ENCODE peak calls at places on chromosomes 16 and 17, in seven cellular contexts. G, T, I, U, C, Z and W are unnamed samples. For H3K4me1, the result is how much of the 10 kb centered on the place peaks cover.

GRCh38 chr17:76556759-76557367 is 17.0 kb downstream of the PRCD start:
- DNase-seq in T (peak), C (peak), Z (peak), U (peak), G (no peak), I (no peak), W (no peak)

GRCh38 chr16:66511615-66512500 is 38.1 kb downstream of the TK2 start:
- DNase-seq in U (peak), C (no peak), I (no peak), Z (peak), T (peak), G (no peak), W (no peak)

GRCh38 chr17:64218066-64218465 is 45.0 kb downstream of the TEX2 start:
- DNase-seq in I (no peak), U (no peak), G (no peak), Z (no peak), C (no peak), T (peak), W (no peak)

GRCh38 chr16:29663020-29663828 is at the start of gene SPN:
- DNase-seq in C (peak), Z (no peak), I (no peak), U (no peak), T (no peak), G (peak), W (peak)

GRCh38 chr17:19448341-19449268 is 37.6 kb downstream of the RNF112 start:
- DNase-seq in T (no peak), Z (peak), I (no peak), G (no peak), U (no peak), C (no peak), W (no peak)

GRCh38 chr17:48647103-48647963 is 21.2 kb upstream of the HOXB9 start:
- DNase-seq in Z (no peak), I (no peak), U (no peak), T (no peak), G (peak), C (no peak), W (no peak)

GRCh38 chr17:725746-726145 is 6.7 kb upstream of the TLCD3A start:
- DNase-seq in T (no peak), Z (no peak), C (no peak), G (no peak), U (no peak), I (no peak), W (no peak)

GRCh38 chr17:18182190-18182977 is 1.2 kb upstream of the ALKBH5 start:
- DNase-seq in I (no peak), C (no peak), G (peak), U (peak), T (peak), Z (no peak), W (no peak)

GRCh38 chr16:30922420-30922959 is 882 bp upstream of the FBXL19 start:
- DNase-seq in C (peak), Z (peak), G (peak), I (peak), U (peak), T (peak), W (peak)

GRCh38 chr16:30923554-30924085 is at the start of gene FBXL19:
- DNase-seq in T (no peak), I (no peak), G (peak), C (no peak), Z (no peak), U (no peak), W (peak)

GRCh38 chr16:30922960-30923535 is 324 bp upstream of the FBXL19 start:
- DNase-seq in U (peak), Z (peak), T (peak), I (peak), G (peak), C (peak), W (peak)

GRCh38 chr16:30921748-30922419 is 1.5 kb upstream of the FBXL19 start:
- DNase-seq in T (peak), Z (peak), U (peak), I (peak), G (peak), C (peak), W (peak)

GRCh38 chr16:30921459-30921747 is 2.0 kb upstream of the FBXL19 start:
- DNase-seq in U (no peak), Z (no peak), T (no peak), I (no peak), C (no peak), G (no peak), W (no peak)
- H3K4me3 ChIP-seq in U (peak), Z (peak), T (no peak), I (peak), C (peak), G (no peak), W (peak)

DNA sequence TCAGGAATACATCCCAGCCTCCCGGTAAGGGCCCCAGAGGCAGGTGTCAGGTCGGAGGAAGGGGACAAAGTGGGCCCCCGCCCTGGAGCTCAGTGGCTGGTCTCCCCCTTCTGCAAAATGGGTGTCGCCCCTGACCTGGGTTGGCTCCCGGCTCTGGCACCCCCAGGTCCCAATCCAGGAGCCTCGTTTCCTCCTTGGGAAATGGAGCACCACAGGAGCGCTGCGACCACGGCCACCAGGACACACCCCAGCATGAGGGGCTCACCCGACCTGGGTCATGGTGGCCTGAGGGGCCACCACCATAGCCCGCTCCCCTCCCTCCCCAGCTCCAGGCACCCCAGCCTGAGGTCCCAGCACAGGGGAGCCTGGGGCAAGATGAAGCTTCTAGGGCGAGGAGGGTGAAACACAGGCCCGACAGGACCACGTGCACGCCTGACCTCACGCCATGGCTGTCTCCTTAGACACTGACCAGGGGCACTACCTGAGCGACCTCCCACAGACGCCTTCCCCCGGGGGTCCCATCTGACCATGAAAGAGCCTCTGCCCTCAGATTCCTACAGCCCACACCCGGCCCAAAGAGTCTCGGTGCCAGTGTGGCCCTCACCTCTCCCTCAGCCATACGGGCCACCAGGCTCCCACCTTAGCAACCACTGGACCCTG is 11.8 kb downstream of the BCAR1 start:
- DNase-seq in I (no peak), U (no peak), C (no peak), Z (no peak), T (no peak), G (peak), W (no peak)
- H3K4me1 ChIP-seq in I (half or more), U (under half), C (under half), Z (half or more), T (under half), G (under half), W (half or more)

GRCh38 chr16:87953308-87954208 is 2.3 kb downstream of the BANP start:
- DNase-seq in T (no peak), C (no peak), I (no peak), U (no peak), G (no peak), Z (peak), W (no peak)
- H3K4me3 ChIP-seq in T (no peak), C (no peak), I (no peak), U (no peak), G (no peak), Z (no peak), W (no peak)

DNA sequence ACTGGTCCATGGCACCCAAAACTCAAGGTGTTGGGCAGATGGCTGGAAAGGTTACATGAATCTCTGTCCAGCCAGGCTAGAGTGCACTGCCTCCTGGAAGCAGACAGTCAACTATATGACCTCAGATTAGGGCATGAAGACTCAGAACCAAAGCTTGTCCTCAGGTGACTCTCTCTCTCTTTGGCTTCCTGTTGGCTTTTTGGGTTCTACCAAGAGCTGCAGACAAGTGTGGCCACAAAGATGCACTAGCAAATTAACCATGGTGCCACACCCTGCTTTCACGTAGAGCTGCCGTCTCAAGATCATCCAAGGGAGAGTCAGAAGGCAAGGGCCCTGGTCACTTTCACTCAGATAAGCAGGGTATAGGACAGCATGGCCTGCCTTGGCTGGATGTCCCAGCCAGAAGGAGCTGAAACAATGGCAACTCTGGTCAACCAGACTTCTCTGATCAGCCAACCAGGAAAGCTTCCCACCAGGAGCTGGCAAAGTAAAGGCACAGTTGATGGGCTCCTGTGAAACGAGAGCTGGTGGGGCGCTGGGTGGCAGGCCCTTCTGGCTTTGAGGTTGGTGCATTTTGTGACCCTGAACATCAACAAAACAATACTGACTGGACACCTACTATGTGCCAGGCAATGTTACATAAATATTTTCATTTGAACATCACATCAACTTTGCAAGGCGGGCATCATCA is 31.9 kb downstream of the CUEDC1 start:
- DNase-seq in U (no peak), I (no peak), T (no peak), Z (no peak), C (no peak), G (no peak), W (no peak)
- H3K4me1 ChIP-seq in U (under half), I (under half), T (half or more), Z (under half), C (under half), G (under half), W (under half)

DNA sequence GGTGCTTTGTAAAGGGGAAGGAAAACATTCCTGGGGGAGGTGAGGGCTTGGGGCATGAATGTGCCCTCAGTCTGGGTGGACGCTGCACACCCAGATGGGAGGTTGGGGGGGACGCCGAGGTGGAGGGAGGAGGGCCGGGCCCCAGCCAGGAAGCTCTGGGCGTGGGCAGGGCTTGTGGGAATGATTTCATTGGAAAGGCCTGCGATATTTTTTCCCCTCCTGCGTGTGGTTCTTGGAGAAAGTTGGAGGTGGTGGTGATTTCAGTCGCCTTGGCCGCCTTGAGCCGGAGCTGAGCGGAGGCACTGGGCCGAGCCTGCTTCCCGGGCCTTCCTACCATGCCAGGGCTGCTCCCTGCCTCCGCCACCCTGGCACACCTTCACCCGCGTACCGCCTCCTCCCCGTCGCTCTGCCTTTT is 26.4 kb upstream of the CLEC18A start:
- DNase-seq in G (no peak), Z (peak), U (no peak), C (no peak), T (no peak), I (peak), W (no peak)
- H3K4me3 ChIP-seq in G (no peak), Z (peak), U (no peak), C (no peak), T (no peak), I (peak), W (no peak)

GRCh38 chr17:78416791-78417530 is 38.5 kb downstream of the PGS1 start:
- DNase-seq in U (peak), G (no peak), C (no peak), Z (no peak), I (no peak), T (no peak), W (no peak)
- H3K4me1 ChIP-seq in U (half or more), G (under half), C (under half), Z (under half), I (under half), T (under half), W (half or more)

DNA sequence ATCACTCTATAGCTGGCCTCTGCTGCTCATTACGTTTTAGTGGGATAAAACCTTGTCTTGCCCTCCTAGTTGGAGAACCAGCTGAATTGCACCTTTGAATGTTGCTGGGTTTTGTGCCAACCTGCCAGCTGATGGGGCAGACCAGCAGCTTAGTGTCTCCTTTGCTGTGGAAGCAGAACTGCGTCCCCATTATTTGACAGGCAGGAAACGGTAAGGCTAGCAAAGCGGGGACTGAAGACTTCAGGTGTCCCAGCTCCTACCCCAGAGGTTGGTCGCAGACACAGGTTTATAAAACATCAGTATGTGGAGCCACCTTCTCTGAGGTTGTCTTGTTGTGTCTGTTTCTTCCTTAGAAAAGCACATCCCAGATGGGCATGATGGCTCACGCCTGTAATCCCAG is 158.1 kb downstream of the PRKCA start:
- DNase-seq in C (no peak), Z (no peak), G (no peak), T (no peak), U (no peak), I (no peak), W (no peak)
- H3K4me3 ChIP-seq in C (no peak), Z (no peak), G (no peak), T (no peak), U (no peak), I (no peak), W (no peak)

GRCh38 chr17:75241996-75242460 is 19.4 kb downstream of the GGA3 start:
- DNase-seq in I (no peak), G (no peak), U (no peak), T (no peak), Z (peak), C (no peak), W (no peak)

GRCh38 chr17:75244133-75244866 is 17.1 kb downstream of the GGA3 start:
- DNase-seq in I (no peak), C (no peak), T (no peak), Z (no peak), G (no peak), U (no peak), W (peak)

GRCh38 chr17:75242461-75243042 is 18.9 kb downstream of the GGA3 start:
- DNase-seq in I (no peak), Z (no peak), U (no peak), C (peak), G (peak), T (no peak), W (peak)

GRCh38 chr17:75246404-75246803 is 15.0 kb downstream of the GGA3 start:
- DNase-seq in T (no peak), G (no peak), U (no peak), I (no peak), C (no peak), Z (no peak), W (no peak)

GRCh38 chr17:75245011-75245410 is 16.4 kb downstream of the GGA3 start:
- DNase-seq in U (no peak), C (no peak), Z (no peak), G (no peak), T (no peak), I (no peak), W (no peak)
- H3K4me1 ChIP-seq in U (under half), C (under half), Z (under half), G (under half), T (under half), I (under half), W (under half)

GRCh38 chr17:27602721-27603445 is 28.1 kb upstream of the LGALS9 start:
- DNase-seq in Z (peak), U (peak), G (peak), T (peak), C (peak), I (no peak), W (peak)
- H3K4me3 ChIP-seq in Z (no peak), U (no peak), G (no peak), T (no peak), C (no peak), I (no peak), W (no peak)